ENCODE peak calls at places on chromosomes 13 and 19, in six cellular contexts. N is A172, Q is Caki2, X is cardiac muscle cell, T is HEK293T, W is NCI-H510A treated with DMSO at 0.1 percent for 48 hours. H is an unnamed sample.

GRCh38 chr19:46478356-46478986 is 7.1 kb upstream of the PNMA8A start:
- DNase-seq in N (no peak), Q (peak; percentile 36), X (no peak), T (no peak), W (peak; percentile 20), H (no peak)

GRCh38 chr19:13579388-13580060 is 73.2 kb upstream of the CACNA1A start:
- DNase-seq in N (no peak), Q (no peak), X (no peak), T (no peak), W (no peak), H (no peak)

GRCh38 chr19:9741476-9742171 is 26.9 kb downstream of the ZNF846 start:
- DNase-seq in N (no peak), Q (no peak), X (no peak), T (no peak), W (no peak), H (no peak)

GRCh38 chr13:98890186-98890585 is 87.7 kb downstream of the DOCK9 start:
- DNase-seq in N (peak; percentile 86), Q (no peak), X (no peak), T (no peak), W (no peak), H (no peak)

GRCh38 chr13:30396434-30397075 is 25.7 kb upstream of the UBE2L5 start:
- DNase-seq in N (peak; percentile 30), Q (peak; percentile 68), X (no peak), T (no peak), W (no peak), H (no peak)

GRCh38 chr13:74325106-74325505 is 190.9 kb upstream of the KLF12 start:
- DNase-seq in N (peak; percentile 16), Q (no peak), X (peak; percentile 18), T (peak; percentile 75), W (peak; percentile 54), H (no peak)

GRCh38 chr13:42807866-42808265 is 26.5 kb downstream of the FAM216B start:
- DNase-seq in N (peak; percentile 37), Q (no peak), X (no peak), T (no peak), W (no peak), H (no peak)

GRCh38 chr13:98202026-98202425 is 25.0 kb upstream of the RNF113B start:
- DNase-seq in N (no peak), Q (no peak), X (peak; percentile 57), T (no peak), W (no peak), H (no peak)

GRCh38 chr19:54430306-54431254 is 15.3 kb downstream of the TTYH1 start:
- DNase-seq in N (no peak), Q (peak; percentile 41), X (peak; percentile 89), T (peak; percentile 86), W (no peak), H (no peak)

GRCh38 chr19:27776020-27776419 is 1436.9 kb downstream of the UQCRFS1 start:
- DNase-seq in N (peak; percentile 82), Q (no peak), X (no peak), T (peak; percentile 17), W (no peak), H (peak; percentile 36)

GRCh38 chr13:31096624-31097302 is 64.9 kb downstream of the HSPH1 start:
- DNase-seq in N (no peak), Q (no peak), X (no peak), T (no peak), W (no peak), H (no peak)

GRCh38 chr13:80454245-80454644 is 113.3 kb upstream of the SPRY2 start:
- DNase-seq in N (peak; percentile 27), Q (no peak), X (no peak), T (no peak), W (no peak), H (no peak)

GRCh38 chr19:46648070-46648960 is 12.3 kb upstream of the GNG8 start:
- DNase-seq in N (no peak), Q (no peak), X (no peak), T (no peak), W (no peak), H (no peak)

GRCh38 chr19:30229524-30230174 is 142.5 kb upstream of the ZNF536 start:
- DNase-seq in N (no peak), Q (no peak), X (no peak), T (peak; percentile 51), W (no peak), H (no peak)

GRCh38 chr19:16084067-16084685 is 7.9 kb downstream of the TPM4 start:
- DNase-seq in N (no peak), Q (no peak), X (no peak), T (no peak), W (no peak), H (no peak)

GRCh38 chr13:51785592-51786424 is 18.2 kb downstream of the DHRS12 start:
- DNase-seq in N (peak; percentile 45), Q (no peak), X (peak; percentile 96), T (peak; percentile 67), W (peak; percentile 79), H (no peak)

GRCh38 chr19:45162464-45163143 is 1.8 kb upstream of the NKPD1 start:
- DNase-seq in N (no peak), Q (no peak), X (no peak), T (no peak), W (no peak), H (peak; percentile 36)

GRCh38 chr13:111880185-111880584 is 186.8 kb upstream of the SOX1 start:
- DNase-seq in N (no peak), Q (no peak), X (no peak), T (no peak), W (no peak), H (no peak)

GRCh38 chr13:44259045-44260042 is 114.3 kb upstream of the SERP2 start:
- DNase-seq in N (peak; percentile 75), Q (peak; percentile 14), X (no peak), T (no peak), W (no peak), H (no peak)

GRCh38 chr19:6164906-6165531 is 29.6 kb downstream of the ACSBG2 start:
- DNase-seq in N (no peak), Q (no peak), X (no peak), T (no peak), W (no peak), H (no peak)

GRCh38 chr19:49847731-49848696 is 2.9 kb upstream of the PTOV1 start:
- DNase-seq in N (peak; percentile 94), Q (peak; percentile 80), X (no peak), T (no peak), W (no peak), H (no peak)

GRCh38 chr19:1296078-1296477 is 10.4 kb downstream of the EFNA2 start:
- DNase-seq in N (no peak), Q (no peak), X (no peak), T (no peak), W (no peak), H (no peak)

GRCh38 chr19:50419580-50420035 is 870 bp downstream of the SPIB start:
- DNase-seq in N (no peak), Q (no peak), X (no peak), T (no peak), W (no peak), H (no peak)

GRCh38 chr13:113832631-113833030 is 31.2 kb downstream of the GAS6 start:
- DNase-seq in N (no peak), Q (no peak), X (no peak), T (no peak), W (no peak), H (no peak)

GRCh38 chr13:27450921-27451461 is 627 bp upstream of the MTIF3 start:
- DNase-seq in N (peak; percentile 44), Q (peak; percentile 62), X (peak; percentile 46), T (peak; percentile 31), W (peak; percentile 45), H (no peak)

GRCh38 chr13:34647379-34647778 is 294.7 kb upstream of the NBEA start:
- DNase-seq in N (no peak), Q (no peak), X (no peak), T (no peak), W (no peak), H (no peak)

GRCh38 chr13:111398196-111398595 is 77.8 kb downstream of the TEX29 start:
- DNase-seq in N (no peak), Q (no peak), X (no peak), T (no peak), W (no peak), H (no peak)

GRCh38 chr19:23273594-23274412 is 23.6 kb upstream of the ZNF724 start:
- DNase-seq in N (peak; percentile 90), Q (peak; percentile 93), X (peak; percentile 95), T (peak; percentile 84), W (peak; percentile 87), H (peak; percentile 93)

GRCh38 chr19:2477732-2478191 is 1.8 kb downstream of the GADD45B start:
- DNase-seq in N (peak; percentile 66), Q (no peak), X (peak; percentile 29), T (no peak), W (no peak), H (peak; percentile 51)

GRCh38 chr13:35781044-35781443 is 304.6 kb upstream of the MAB21L1 start:
- DNase-seq in N (no peak), Q (no peak), X (no peak), T (no peak), W (no peak), H (no peak)

GRCh38 chr13:73355134-73355533 is 296.3 kb downstream of the KLF5 start:
- DNase-seq in N (no peak), Q (no peak), X (no peak), T (no peak), W (no peak), H (no peak)

GRCh38 chr13:50133277-50133953 is 118.2 kb downstream of the KCNRG start:
- DNase-seq in N (no peak), Q (no peak), X (no peak), T (no peak), W (no peak), H (no peak)

GRCh38 chr19:55646889-55647731 is 902 bp upstream of the CCDC106 start:
- DNase-seq in N (no peak), Q (no peak), X (no peak), T (no peak), W (no peak), H (no peak)

GRCh38 chr19:11736696-11737095 is 2.0 kb downstream of the ZNF823 start:
- DNase-seq in N (peak; percentile 68), Q (peak; percentile 51), X (no peak), T (no peak), W (no peak), H (no peak)

GRCh38 chr19:13315495-13315894 is 165.3 kb downstream of the IER2 start:
- DNase-seq in N (no peak), Q (no peak), X (no peak), T (no peak), W (no peak), H (no peak)

GRCh38 chr13:33114146-33114545 is 97.9 kb downstream of the KL start:
- DNase-seq in N (no peak), Q (no peak), X (no peak), T (no peak), W (no peak), H (no peak)

GRCh38 chr13:48304132-48304876 is 753 bp downstream of the RB1 start:
- DNase-seq in N (peak; percentile 45), Q (peak; percentile 38), X (peak; percentile 49), T (peak; percentile 32), W (peak; percentile 0), H (no peak)